ENCODE peak calls at places on chromosomes 3 and 15, in four cellular contexts. M, W, R and Y are unnamed samples. For H3K9me3, the result is how much of the 10 kb centered on the place peaks cover.

GRCh38 chr15:75348034-75348562 is 1.3 kb downstream of the NEIL1 start:
- DNase-seq in W (no peak), M (no peak), R (no peak), Y (no peak)

GRCh38 chr3:37993811-37994638 is 3.4 kb downstream of the VILL start:
- DNase-seq in W (peak), R (no peak), M (peak), Y (peak)

GRCh38 chr3:178671261-178672191 is 135.3 kb downstream of the KCNMB2 start:
- DNase-seq in R (no peak), M (no peak), W (no peak), Y (no peak)

GRCh38 chr3:123833398-123833785 is 50.7 kb downstream of the MYLK start:
- DNase-seq in W (no peak), M (no peak), R (no peak), Y (no peak)

GRCh38 chr15:96147267-96147666 is 183.2 kb upstream of the NR2F2 start:
- DNase-seq in M (no peak), W (no peak), R (no peak), Y (no peak)

GRCh38 chr3:184003187-184003967 is 14.3 kb downstream of the ABCC5 start:
- DNase-seq in R (peak), W (no peak), M (no peak), Y (no peak)

GRCh38 chr3:160485931-160486330 is 36.3 kb upstream of the TRIM59 start:
- DNase-seq in M (no peak), W (no peak), R (no peak), Y (no peak)

GRCh38 chr15:87631775-87632174 is 624.8 kb downstream of the NTRK3 start:
- DNase-seq in R (no peak), W (no peak), M (no peak), Y (no peak)

GRCh38 chr3:197866035-197866434 is 75.0 kb downstream of the LRCH3 start:
- DNase-seq in R (no peak), M (no peak), W (no peak), Y (no peak)

GRCh38 chr3:169390741-169391300 is 272.7 kb downstream of the MECOM start:
- DNase-seq in M (no peak), W (no peak), R (no peak), Y (no peak)

GRCh38 chr3:49616491-49616941 is 57.6 kb upstream of the APEH start:
- DNase-seq in W (no peak), M (peak), R (no peak), Y (no peak)

GRCh38 chr3:153215971-153216370 is 53.9 kb downstream of the RAP2B start:
- DNase-seq in W (no peak), R (no peak), M (peak), Y (no peak)

GRCh38 chr3:30437172-30437571 is 169.2 kb upstream of the TGFBR2 start:
- DNase-seq in M (peak), R (no peak), W (no peak), Y (peak)

GRCh38 chr3:39346785-39347585 is 17.5 kb downstream of the CCR8 start:
- DNase-seq in W (no peak), M (no peak), R (no peak), Y (no peak)

GRCh38 chr3:169026543-169027181 is 636.9 kb downstream of the MECOM start:
- DNase-seq in R (peak), M (no peak), W (no peak), Y (no peak)

GRCh38 chr15:26439681-26440080 is 333.2 kb downstream of the GABRB3 start:
- DNase-seq in R (no peak), W (no peak), M (no peak), Y (no peak)

GRCh38 chr3:155664922-155665695 is 79.8 kb downstream of the PLCH1 start:
- DNase-seq in M (no peak), R (peak), W (peak), Y (peak)

GRCh38 chr15:53251523-53251922 is 461.4 kb upstream of the ONECUT1 start:
- DNase-seq in W (no peak), M (no peak), R (no peak), Y (no peak)

GRCh38 chr3:117786339-117786738 is 1076.8 kb downstream of the TUSC7 start:
- DNase-seq in R (no peak), M (no peak), W (no peak), Y (no peak)

GRCh38 chr15:79091204-79091867 is 756 bp upstream of the RASGRF1 start:
- DNase-seq in R (no peak), M (peak), W (no peak), Y (no peak)

GRCh38 chr15:63109498-63110290 is 12.0 kb upstream of the LACTB start:
- DNase-seq in W (no peak), M (no peak), R (no peak), Y (no peak)

GRCh38 chr3:140351466-140351865 is 326.4 kb upstream of the TRIM42 start:
- DNase-seq in W (no peak), M (no peak), R (no peak), Y (no peak)

GRCh38 chr3:136465296-136465695 is 215.2 kb downstream of the PCCB start:
- DNase-seq in R (no peak), M (no peak), W (no peak), Y (no peak)

DNA sequence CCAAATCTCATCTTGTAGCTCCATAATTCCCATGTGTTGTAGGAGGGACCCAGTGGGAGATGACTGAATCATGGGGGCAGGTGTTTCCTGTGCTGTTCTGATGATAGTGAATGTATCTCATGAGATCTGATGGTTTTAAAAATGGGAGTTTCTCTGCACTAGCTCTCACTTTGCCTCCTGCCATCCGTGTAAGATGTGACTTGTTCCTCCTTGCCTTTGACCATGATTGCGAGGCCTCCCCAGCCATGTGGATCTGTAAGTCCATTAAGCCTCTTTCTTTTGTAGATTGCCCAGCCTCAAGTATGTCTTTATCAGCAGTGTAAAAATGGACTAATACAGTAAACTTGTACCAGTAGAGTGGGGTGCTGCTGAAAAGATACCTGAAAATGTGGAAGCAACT is 44.5 kb downstream of the DUT start:
- DNase-seq in R (no peak), M (no peak), W (no peak), Y (no peak)
- TF ChIP-seq CTCF in R (no peak), M (no peak), W (no peak), Y (no peak)

DNA sequence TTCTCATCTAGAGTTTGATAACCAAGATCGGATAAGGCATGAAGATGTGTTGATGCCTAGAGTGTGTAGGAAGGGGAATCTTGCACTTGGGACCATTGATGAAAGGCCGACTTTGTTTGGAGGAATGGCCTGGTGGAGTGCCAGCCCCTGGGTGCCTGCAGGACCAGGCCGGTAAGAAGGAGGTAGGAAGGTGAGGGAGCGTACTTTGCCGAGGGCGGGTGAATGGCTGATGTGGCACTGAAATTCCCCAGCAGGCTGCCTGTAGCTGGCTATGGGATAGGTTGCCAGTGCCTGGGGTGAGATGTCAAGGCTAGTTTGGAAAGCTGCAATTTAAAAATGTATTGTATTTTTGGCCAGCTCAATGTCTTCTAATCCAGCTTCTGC is 244.5 kb upstream of the ZPLD1 start:
- DNase-seq in M (no peak), W (peak), R (no peak), Y (no peak)
- H3K4me3 ChIP-seq in M (no peak), W (no peak), R (no peak), Y (no peak)

GRCh38 chr15:93270937-93271472 is 182.0 kb upstream of the RGMA start:
- DNase-seq in M (no peak), R (no peak), W (no peak), Y (no peak)

GRCh38 chr15:93266291-93266690 is 177.3 kb upstream of the RGMA start:
- DNase-seq in R (no peak), W (no peak), M (no peak), Y (no peak)

GRCh38 chr15:93261845-93262244 is 172.8 kb upstream of the RGMA start:
- DNase-seq in M (no peak), R (no peak), W (no peak), Y (no peak)

DNA sequence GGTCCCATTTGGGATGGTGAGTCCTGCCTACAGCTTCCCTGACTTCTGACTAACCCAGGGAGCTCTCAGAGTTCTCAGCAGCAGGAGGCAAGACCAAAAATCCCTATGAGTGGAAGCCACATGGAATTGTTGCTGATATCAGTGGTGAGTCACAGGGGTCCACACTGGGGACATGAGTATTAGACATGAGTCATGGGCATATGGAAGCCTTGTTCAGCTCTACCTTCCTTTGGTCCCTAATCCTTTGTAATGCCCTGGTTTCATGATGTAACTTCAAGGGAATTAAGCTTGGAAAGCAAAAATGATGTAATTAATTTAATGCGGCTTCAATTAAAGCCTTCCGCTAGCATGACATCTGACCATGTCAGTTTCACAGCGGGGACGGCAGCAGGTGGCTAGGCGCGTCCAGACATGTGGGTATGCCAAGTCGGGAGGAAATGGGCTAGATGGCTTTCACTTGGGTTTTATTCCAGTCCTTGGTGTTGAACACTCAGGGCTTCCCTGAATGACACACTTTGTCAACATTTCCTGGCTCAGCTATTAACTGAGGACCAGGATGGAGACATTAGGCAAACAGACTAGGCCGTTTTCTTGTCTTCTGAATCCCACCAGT is 176.1 kb upstream of the RGMA start:
- DNase-seq in R (no peak), W (no peak), M (peak), Y (no peak)
- H3K9me3 ChIP-seq in R (half or more), W (under half), M (under half), Y (under half)

DNA sequence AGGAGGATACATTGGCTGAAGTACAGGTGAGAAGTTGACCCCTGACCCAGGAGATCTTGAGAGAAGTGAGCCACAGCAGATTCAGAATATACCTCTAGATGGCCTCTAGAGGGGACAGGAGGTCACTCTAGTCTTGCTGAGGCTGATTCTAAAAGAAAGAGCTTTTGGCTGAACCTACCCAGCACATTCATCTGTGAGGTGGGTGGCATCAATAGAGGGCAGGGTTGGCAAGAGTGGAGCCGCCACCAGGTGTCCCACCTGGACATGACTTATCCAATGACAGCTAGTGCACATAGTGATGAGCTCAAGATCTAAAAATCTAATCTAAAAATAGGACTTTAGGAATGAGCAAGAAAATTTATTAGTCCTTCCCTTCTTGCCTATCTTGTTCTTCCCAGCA is 51.6 kb downstream of the CYP19A1 start:
- DNase-seq in M (no peak), R (no peak), W (no peak), Y (no peak)
- TF ChIP-seq CTCF in M (no peak), R (no peak), W (no peak), Y (no peak)

GRCh38 chr3:143220745-143221144 is 101.2 kb downstream of the CHST2 start:
- DNase-seq in M (no peak), R (no peak), W (no peak), Y (no peak)

GRCh38 chr3:143217283-143217682 is 97.7 kb downstream of the CHST2 start:
- DNase-seq in M (no peak), R (no peak), W (no peak), Y (no peak)

GRCh38 chr3:143221446-143221845 is 101.9 kb downstream of the CHST2 start:
- DNase-seq in W (no peak), M (no peak), R (no peak), Y (no peak)

GRCh38 chr3:143218176-143218575 is 98.6 kb downstream of the CHST2 start:
- DNase-seq in W (no peak), M (no peak), R (no peak), Y (no peak)

GRCh38 chr3:143216709-143217182 is 97.2 kb downstream of the CHST2 start:
- DNase-seq in M (no peak), R (no peak), W (no peak), Y (no peak)
- H3K4me3 ChIP-seq in M (no peak), R (no peak), W (no peak), Y (no peak)

GRCh38 chr3:127991251-127991650 is 61.0 kb upstream of the SEC61A1 start:
- DNase-seq in M (no peak), R (no peak), W (no peak), Y (no peak)
- H3K9me3 ChIP-seq in M (under half), R (under half), W (under half), Y (under half)

GRCh38 chr15:40328176-40328575 is 4.7 kb downstream of the INAFM2 start:
- DNase-seq in R (no peak), W (no peak), M (no peak), Y (no peak)

GRCh38 chr15:40329804-40330203 is 6.3 kb downstream of the INAFM2 start:
- DNase-seq in M (no peak), R (no peak), W (no peak), Y (no peak)

GRCh38 chr15:40330368-40330836 is 6.9 kb downstream of the INAFM2 start:
- DNase-seq in R (no peak), M (no peak), W (no peak), Y (peak)

GRCh38 chr15:40327338-40327917 is 3.9 kb downstream of the INAFM2 start:
- DNase-seq in M (no peak), R (no peak), W (no peak), Y (no peak)

GRCh38 chr15:40328711-40329240 is 5.3 kb downstream of the INAFM2 start:
- DNase-seq in W (no peak), R (no peak), M (no peak), Y (no peak)
- TF ChIP-seq CTCF in W (no peak), R (no peak), M (no peak), Y (no peak)

GRCh38 chr15:34116620-34117019 is 14.7 kb downstream of the PGBD4 start:
- DNase-seq in R (no peak), W (no peak), M (no peak), Y (no peak)
- H3K4me3 ChIP-seq in R (no peak), W (no peak), M (no peak), Y (no peak)